ENCODE peak calls at places on chromosome 10, in six cellular contexts. I is CD8-positive, alpha-beta memory T cell; Y is kidney; U is EL; D is IMR-90; H is naive thymus-derived CD4-positive, alpha-beta T cell. S is an unnamed sample.

GRCh38 chr10:14586901-14587300 is 187.8 kb downstream of the FAM107B start:
- DNase-seq in U (no peak), H (peak), I (peak), D (no peak), Y (no peak), S (no peak)

GRCh38 chr10:101778781-101779543 is 3.0 kb upstream of the FGF8 start:
- DNase-seq in Y (peak), I (no peak), D (no peak), H (no peak), U (no peak), S (no peak)

GRCh38 chr10:133281628-133282372 is 5.1 kb upstream of the ADAM8 start:
- DNase-seq in H (no peak), U (no peak), Y (no peak), D (no peak), I (no peak), S (no peak)

GRCh38 chr10:20088302-20088701 is 272.1 kb downstream of the PLXDC2 start:
- DNase-seq in D (no peak), Y (no peak), H (no peak), U (no peak), I (no peak), S (no peak)

GRCh38 chr10:76352300-76352699 is 920.9 kb downstream of the LRMDA start:
- DNase-seq in U (peak), Y (no peak), I (no peak), H (no peak), D (peak), S (no peak)

GRCh38 chr10:62844280-62845011 is 28.3 kb upstream of the EGR2 start:
- DNase-seq in I (no peak), Y (no peak), D (no peak), U (no peak), H (no peak), S (no peak)

GRCh38 chr10:7027913-7028808 is 382.7 kb downstream of the SFMBT2 start:
- DNase-seq in Y (no peak), D (peak), H (no peak), U (peak), I (no peak), S (no peak)

GRCh38 chr10:77648472-77648871 is 10.9 kb upstream of the KCNMA1 start:
- DNase-seq in Y (no peak), U (no peak), D (no peak), I (no peak), H (no peak), S (no peak)

GRCh38 chr10:110802551-110803238 is 69.0 kb upstream of the PDCD4 start:
- DNase-seq in Y (peak), U (peak), I (no peak), H (peak), D (peak), S (peak)

GRCh38 chr10:6612371-6612770 is 32.3 kb upstream of the PRKCQ start:
- DNase-seq in D (no peak), U (no peak), Y (no peak), H (no peak), I (no peak), S (no peak)

GRCh38 chr10:35194906-35195305 is 68.3 kb downstream of the CREM start:
- DNase-seq in U (peak), Y (no peak), I (peak), D (peak), H (peak), S (no peak)

GRCh38 chr10:3068968-3069737 is 1.8 kb downstream of the PFKP start:
- DNase-seq in I (no peak), Y (no peak), U (peak), H (peak), D (peak), S (no peak)

GRCh38 chr10:66931340-66931948 is 5.6 kb downstream of the LRRTM3 start:
- DNase-seq in D (peak), H (no peak), Y (no peak), U (peak), I (no peak), S (no peak)

GRCh38 chr10:132702601-132703304 is 83.2 kb downstream of the NKX6-2 start:
- DNase-seq in I (no peak), Y (peak), H (no peak), D (no peak), U (no peak), S (no peak)

GRCh38 chr10:111030042-111030750 is 46.6 kb upstream of the ADRA2A start:
- DNase-seq in I (no peak), Y (no peak), H (no peak), U (no peak), D (no peak), S (no peak)

GRCh38 chr10:5975641-5976473 is 1.5 kb downstream of the IL15RA start:
- DNase-seq in H (peak), U (peak), Y (no peak), D (peak), I (peak), S (no peak)

GRCh38 chr10:77383861-77384553 is 253.6 kb downstream of the KCNMA1 start:
- DNase-seq in D (peak), I (no peak), H (no peak), Y (no peak), U (no peak), S (no peak)

GRCh38 chr10:124150807-124151417 is 57.5 kb upstream of the CHST15 start:
- DNase-seq in Y (peak), I (no peak), H (no peak), U (no peak), D (no peak), S (no peak)

GRCh38 chr10:77603529-77603927 is 34.1 kb downstream of the KCNMA1 start:
- DNase-seq in D (peak), Y (no peak), H (no peak), I (no peak), U (peak), S (no peak)

GRCh38 chr10:117424789-117425649 is 49.8 kb upstream of the PDZD8 start:
- DNase-seq in H (no peak), U (no peak), D (no peak), Y (no peak), I (no peak), S (no peak)

GRCh38 chr10:80015911-80016590 is 62.4 kb upstream of the TMEM254 start:
- DNase-seq in H (no peak), I (no peak), Y (no peak), D (no peak), U (no peak), S (no peak)

GRCh38 chr10:126527645-126528319 is 139.5 kb upstream of the ADAM12 start:
- DNase-seq in H (no peak), D (no peak), Y (no peak), U (no peak), I (no peak), S (no peak)

GRCh38 chr10:72719941-72720592 is 28.1 kb downstream of the MCU start:
- DNase-seq in I (no peak), H (no peak), U (peak), Y (no peak), D (no peak), S (no peak)

GRCh38 chr10:102067091-102067916 is 2.2 kb downstream of the HPS6 start:
- DNase-seq in U (no peak), D (no peak), Y (no peak), H (no peak), I (no peak), S (no peak)